ENCODE peak calls at places on chromosomes 16 and 17, in seven cellular contexts. D is adipocyte, W is brain microvascular endothelial cell, I is left ventricle myocardium inferior, H is mesendoderm, Q is neural progenitor cell, J is neuronal stem cell. X is an unnamed sample.

GRCh38 chr16:68353366-68353765 is 42.5 kb downstream of the PRMT7 start:
- DNase-seq in D (no peak), W (no peak), I (no peak), H (no peak), Q (no peak), J (no peak), X (no peak)

GRCh38 chr17:7177210-7177953 is 1.8 kb downstream of the ASGR1 start:
- DNase-seq in D (peak), W (peak), I (peak), H (peak), Q (peak), J (peak), X (peak)

GRCh38 chr17:79651266-79651665 is 40.4 kb upstream of the RBFOX3 start:
- DNase-seq in D (no peak), W (no peak), I (no peak), H (peak), Q (no peak), J (no peak), X (no peak)

GRCh38 chr16:64892843-64893242 is 229.0 kb downstream of the CDH11 start:
- DNase-seq in D (peak), W (peak), I (no peak), H (no peak), Q (no peak), J (no peak), X (peak)

GRCh38 chr16:26911436-26911835 is 155.3 kb upstream of the C16orf82 start:
- DNase-seq in D (no peak), W (no peak), I (no peak), H (no peak), Q (no peak), J (no peak), X (no peak)

GRCh38 chr17:40910441-40910841 is 25.4 kb upstream of the KRT20 start:
- DNase-seq in D (peak), W (peak), I (no peak), H (no peak), Q (no peak), J (no peak), X (peak)

GRCh38 chr16:49459953-49460735 is 86.5 kb downstream of the C16orf78 start:
- DNase-seq in D (no peak), W (no peak), I (no peak), H (no peak), Q (no peak), J (no peak), X (no peak)

GRCh38 chr17:78558181-78558850 is 18.9 kb downstream of the DNAH17 start:
- DNase-seq in D (peak), W (peak), I (no peak), H (peak), Q (no peak), J (no peak), X (no peak)

GRCh38 chr16:78368121-78369102 is 269.0 kb downstream of the WWOX start:
- DNase-seq in D (no peak), W (no peak), I (no peak), H (no peak), Q (no peak), J (no peak), X (no peak)

GRCh38 chr16:10362077-10362863 is 23.6 kb upstream of the ATF7IP2 start:
- DNase-seq in D (no peak), W (no peak), I (no peak), H (no peak), Q (no peak), J (no peak), X (no peak)

GRCh38 chr16:71311553-71312158 is 22.5 kb upstream of the CMTR2 start:
- DNase-seq in D (peak), W (no peak), I (no peak), H (peak), Q (peak), J (peak), X (peak)

GRCh38 chr17:2893422-2893914 is 97.2 kb downstream of the RAP1GAP2 start:
- DNase-seq in D (no peak), W (no peak), I (no peak), H (no peak), Q (no peak), J (no peak), X (no peak)

GRCh38 chr17:34307110-34307509 is 12.1 kb upstream of the CCL8 start:
- DNase-seq in D (peak), W (no peak), I (peak), H (no peak), Q (no peak), J (no peak), X (peak)

GRCh38 chr17:20908373-20909273 is 134.2 kb downstream of the USP22 start:
- DNase-seq in D (peak), W (peak), I (peak), H (peak), Q (peak), J (peak), X (peak)

GRCh38 chr16:50469744-50470301 is 78.4 kb upstream of the NKD1 start:
- DNase-seq in D (no peak), W (no peak), I (no peak), H (peak), Q (peak), J (no peak), X (no peak)

GRCh38 chr17:8066841-8067775 is 20.4 kb downstream of the ALOX12B start:
- DNase-seq in D (no peak), W (no peak), I (no peak), H (no peak), Q (peak), J (no peak), X (no peak)

GRCh38 chr16:87295259-87295658 is 21.9 kb downstream of the C16orf95 start:
- DNase-seq in D (no peak), W (no peak), I (no peak), H (peak), Q (peak), J (no peak), X (no peak)

GRCh38 chr16:14337303-14338191 is 266.4 kb downstream of the MRTFB start:
- DNase-seq in D (no peak), W (no peak), I (no peak), H (no peak), Q (no peak), J (no peak), X (peak)

GRCh38 chr17:39872700-39873099 is 4.7 kb downstream of the ZPBP2 start:
- DNase-seq in D (peak), W (no peak), I (no peak), H (no peak), Q (no peak), J (no peak), X (no peak)

GRCh38 chr16:77171750-77172635 is 19.0 kb upstream of the MON1B start:
- DNase-seq in D (peak), W (peak), I (no peak), H (peak), Q (peak), J (peak), X (peak)

GRCh38 chr17:55769625-55770000 is 18.8 kb downstream of the PCTP start:
- DNase-seq in D (peak), W (peak), I (no peak), H (no peak), Q (no peak), J (no peak), X (peak)

GRCh38 chr16:59412275-59412841 is 678.2 kb upstream of the GOT2 start:
- DNase-seq in D (peak), W (peak), I (no peak), H (peak), Q (peak), J (peak), X (no peak)

GRCh38 chr16:19458722-19459379 is 41.2 kb downstream of the TMC5 start:
- DNase-seq in D (no peak), W (no peak), I (no peak), H (peak), Q (no peak), J (no peak), X (no peak)

GRCh38 chr16:5451641-5452040 is 354.0 kb upstream of the EEF2KMT start:
- DNase-seq in D (no peak), W (no peak), I (no peak), H (peak), Q (no peak), J (no peak), X (no peak)

GRCh38 chr16:4317471-4318170 is 1.8 kb downstream of the GLIS2 start:
- DNase-seq in D (peak), W (no peak), I (no peak), H (no peak), Q (peak), J (peak), X (peak)
- H3K4me3 ChIP-seq in D (peak), W (peak), I (peak), H (no peak), Q (peak), J (peak), X (peak)

GRCh38 chr17:68343976-68344375 is 52.7 kb downstream of the ARSG start:
- DNase-seq in D (no peak), W (no peak), I (no peak), H (no peak), Q (no peak), J (no peak), X (no peak)

GRCh38 chr17:68347380-68347779 is 56.1 kb downstream of the ARSG start:
- DNase-seq in D (no peak), W (no peak), I (no peak), H (no peak), Q (no peak), J (no peak), X (no peak)

GRCh38 chr17:68349157-68349556 is 57.9 kb downstream of the ARSG start:
- DNase-seq in D (no peak), W (no peak), I (no peak), H (no peak), Q (no peak), J (no peak), X (no peak)

GRCh38 chr17:68344701-68345136 is 53.4 kb downstream of the ARSG start:
- DNase-seq in D (no peak), W (no peak), I (no peak), H (no peak), Q (peak), J (peak), X (no peak)

DNA sequence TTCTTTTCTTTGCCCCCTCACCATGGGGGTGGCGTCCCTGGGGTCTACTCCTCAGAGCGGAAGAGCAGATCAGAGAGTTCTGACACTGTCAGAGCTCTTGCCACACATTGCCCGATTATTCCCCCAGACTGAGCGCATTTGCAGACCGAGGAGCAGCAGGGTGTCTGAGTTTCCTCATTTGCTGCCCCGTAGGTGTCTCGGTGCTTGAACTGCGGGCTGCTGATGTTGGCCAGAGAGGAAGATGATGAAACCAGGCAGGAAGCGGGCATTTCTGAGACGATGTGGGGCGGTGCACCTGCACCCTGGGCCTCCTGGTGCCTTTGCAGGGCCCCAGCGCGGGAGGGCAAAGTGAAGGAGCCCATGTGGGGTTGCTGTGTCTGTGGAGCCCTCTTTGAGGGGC is 55.2 kb downstream of the ARSG start:
- DNase-seq in D (no peak), W (no peak), I (peak), H (no peak), Q (peak), J (no peak), X (no peak)
- H3K4me3 ChIP-seq in D (no peak), W (no peak), I (no peak), H (no peak), Q (no peak), J (no peak), X (no peak)

GRCh38 chr17:44561237-44561623 is 3.9 kb downstream of the FZD2 start:
- DNase-seq in D (no peak), W (no peak), I (no peak), H (peak), Q (no peak), J (no peak), X (no peak)
- H3K4me3 ChIP-seq in D (no peak), W (peak), I (no peak), H (no peak), Q (peak), J (peak), X (peak)

GRCh38 chr17:77472837-77473214 is 332.1 kb downstream of the SEC14L1 start:
- DNase-seq in D (peak), W (no peak), I (no peak), H (no peak), Q (no peak), J (no peak), X (no peak)

GRCh38 chr17:77473615-77474226 is 333.0 kb downstream of the SEC14L1 start:
- DNase-seq in D (no peak), W (no peak), I (no peak), H (peak), Q (no peak), J (no peak), X (no peak)

GRCh38 chr17:77470800-77471733 is 330.3 kb downstream of the SEC14L1 start:
- DNase-seq in D (peak), W (peak), I (peak), H (peak), Q (peak), J (no peak), X (peak)

GRCh38 chr17:77470330-77470786 is 329.6 kb downstream of the SEC14L1 start:
- DNase-seq in D (no peak), W (no peak), I (no peak), H (no peak), Q (no peak), J (no peak), X (no peak)

DNA sequence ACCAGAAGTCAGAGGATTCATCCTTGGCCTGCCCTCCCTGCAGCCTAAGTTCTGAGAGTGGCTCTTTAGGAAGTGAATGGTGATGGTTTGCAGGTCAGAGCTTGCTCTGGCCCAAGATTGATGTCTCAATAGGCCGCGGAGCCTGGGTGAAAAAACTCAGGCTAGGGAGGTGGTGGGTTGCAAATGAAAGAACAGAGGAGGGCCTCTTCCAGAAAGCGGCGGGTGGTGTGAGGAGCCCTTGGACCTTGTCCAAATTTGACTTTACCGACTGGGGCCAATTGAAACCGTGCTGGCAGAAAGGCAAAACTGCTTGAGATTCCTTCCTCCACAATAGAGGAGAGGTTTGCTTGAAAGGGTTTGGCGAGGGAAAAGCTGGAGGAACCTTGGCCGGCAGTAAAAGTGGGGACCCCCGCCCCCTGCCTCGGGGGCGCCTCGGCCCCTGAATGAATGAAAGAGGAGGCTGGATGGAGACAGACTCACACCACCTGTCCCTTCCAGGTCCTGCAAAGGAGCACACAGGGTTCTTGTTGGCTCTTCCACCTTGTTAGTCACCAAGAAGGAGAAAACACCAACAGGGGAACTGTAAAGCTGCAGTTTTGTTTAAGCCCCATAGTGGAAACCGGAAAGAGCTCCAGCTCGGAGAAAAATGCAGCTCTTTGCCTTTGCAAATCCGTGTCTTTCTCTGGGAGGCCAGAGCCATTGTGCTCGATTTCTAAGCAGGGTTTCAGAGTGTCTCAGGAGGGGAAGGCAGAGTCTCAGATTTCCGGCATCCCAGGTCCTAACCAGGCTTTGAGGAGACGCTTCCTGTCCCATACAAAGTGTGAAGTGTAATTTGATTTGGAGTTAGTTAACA is 331.4 kb downstream of the SEC14L1 start:
- DNase-seq in D (peak), W (no peak), I (no peak), H (peak), Q (peak), J (no peak), X (peak)
- H3K4me3 ChIP-seq in D (peak), W (no peak), I (peak), H (no peak), Q (peak), J (peak), X (no peak)

GRCh38 chr17:43982171-43982570 is 22.3 kb upstream of the NAGS start:
- DNase-seq in D (no peak), W (no peak), I (no peak), H (no peak), Q (no peak), J (no peak), X (no peak)

GRCh38 chr17:43986225-43986981 is 18.0 kb upstream of the NAGS start:
- DNase-seq in D (no peak), W (no peak), I (no peak), H (no peak), Q (no peak), J (no peak), X (no peak)

GRCh38 chr17:43984521-43984920 is 19.9 kb upstream of the NAGS start:
- DNase-seq in D (no peak), W (no peak), I (no peak), H (peak), Q (peak), J (no peak), X (no peak)

GRCh38 chr17:43983196-43983514 is 21.3 kb upstream of the NAGS start:
- DNase-seq in D (no peak), W (no peak), I (no peak), H (no peak), Q (no peak), J (no peak), X (no peak)

DNA sequence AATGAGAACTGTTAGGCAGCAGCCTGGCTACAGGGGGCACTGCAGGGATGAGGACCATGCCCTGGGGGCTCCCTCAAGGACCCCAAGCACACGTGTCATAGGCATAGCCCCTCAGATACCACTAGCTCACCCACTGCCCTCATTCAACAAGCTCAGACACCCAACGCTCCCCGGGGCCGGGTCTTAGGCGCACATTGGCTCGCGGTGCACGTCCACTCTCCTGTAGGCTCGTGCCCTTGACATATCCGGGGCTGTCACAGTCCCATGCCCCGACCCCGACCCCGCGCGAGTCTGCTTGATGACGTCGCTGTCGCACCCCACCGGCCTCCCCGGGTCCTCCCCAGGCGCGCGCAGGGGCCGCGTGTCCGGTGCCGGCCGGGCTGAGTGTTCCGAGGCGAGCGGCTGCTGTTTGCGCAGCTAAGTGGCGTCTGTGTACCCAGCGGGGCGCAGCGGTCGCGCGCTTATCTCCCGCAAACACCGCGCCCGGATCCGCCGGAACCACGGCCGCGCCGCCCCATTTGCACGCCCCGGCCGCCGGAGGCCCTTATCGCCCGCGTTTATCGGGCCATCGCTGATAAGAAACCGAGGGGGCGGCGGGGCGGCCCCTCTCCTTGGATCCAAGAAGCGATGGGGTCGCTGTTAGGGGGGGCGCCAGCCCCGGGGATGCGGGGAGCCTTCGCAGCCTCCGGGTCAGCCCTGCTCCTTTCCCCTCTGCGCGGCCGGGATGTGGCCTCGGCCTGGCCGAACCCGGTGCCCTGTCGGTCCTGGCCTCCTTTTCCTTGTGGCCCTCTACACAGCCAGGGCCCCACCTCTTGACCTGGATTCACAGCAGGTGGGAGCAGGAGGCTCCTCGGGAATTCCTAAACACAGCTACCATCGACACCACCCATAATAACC is 20.7 kb upstream of the NAGS start:
- DNase-seq in D (no peak), W (no peak), I (no peak), H (peak), Q (peak), J (no peak), X (no peak)
- H3K4me3 ChIP-seq in D (peak), W (peak), I (peak), H (no peak), Q (peak), J (peak), X (peak)

GRCh38 chr17:64173646-64174045 is 43.7 kb upstream of the ERN1 start:
- DNase-seq in D (no peak), W (no peak), I (no peak), H (no peak), Q (no peak), J (no peak), X (no peak)

GRCh38 chr17:64176556-64176955 is 46.6 kb upstream of the ERN1 start:
- DNase-seq in D (no peak), W (no peak), I (no peak), H (no peak), Q (no peak), J (no peak), X (no peak)

GRCh38 chr17:64177346-64178010 is 47.5 kb upstream of the ERN1 start:
- DNase-seq in D (no peak), W (no peak), I (no peak), H (no peak), Q (no peak), J (no peak), X (no peak)

GRCh38 chr17:64172510-64172909 is 42.6 kb upstream of the ERN1 start:
- DNase-seq in D (no peak), W (no peak), I (no peak), H (no peak), Q (no peak), J (no peak), X (no peak)

DNA sequence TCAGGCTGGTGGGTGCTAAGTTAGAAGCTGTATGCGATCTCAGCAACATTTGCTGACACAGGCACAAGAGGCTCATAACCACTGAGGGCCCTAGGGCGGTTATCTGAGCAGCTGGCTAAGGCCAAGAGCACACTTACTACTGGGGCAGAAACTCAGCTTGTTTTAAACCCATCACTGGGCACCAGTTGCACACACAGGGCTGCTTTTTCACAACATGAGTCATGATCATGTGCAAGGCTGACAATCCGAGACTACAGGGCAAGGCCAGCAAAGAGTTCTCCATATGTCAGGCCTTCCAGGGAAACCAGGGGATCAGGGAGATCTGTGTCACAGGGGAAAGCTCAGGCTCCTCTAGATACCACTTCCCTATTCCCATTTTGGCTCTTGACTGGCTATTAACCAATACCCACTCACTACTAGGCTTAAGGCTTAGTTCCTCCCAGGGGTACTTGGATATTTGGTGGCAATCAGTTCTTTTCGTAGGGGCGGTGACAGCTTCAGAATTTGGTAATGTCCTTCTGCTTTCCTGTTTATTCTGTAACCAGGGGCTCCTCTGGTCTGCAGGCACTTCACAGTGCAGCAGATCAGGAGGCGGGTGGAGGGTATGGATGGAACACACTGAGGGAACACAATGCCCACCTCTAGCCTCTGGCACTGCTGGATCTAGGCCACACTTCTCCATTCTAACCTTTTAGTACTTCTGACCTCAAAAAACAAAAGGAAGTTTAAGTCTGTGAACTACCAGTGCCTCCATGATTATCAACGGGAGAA is 44.9 kb upstream of the ERN1 start:
- DNase-seq in D (no peak), W (peak), I (no peak), H (no peak), Q (no peak), J (no peak), X (peak)
- H3K4me3 ChIP-seq in D (no peak), W (no peak), I (no peak), H (no peak), Q (no peak), J (no peak), X (no peak)

GRCh38 chr17:28747046-28747691 is 3.4 kb downstream of the TRAF4 start:
- DNase-seq in D (no peak), W (no peak), I (no peak), H (peak), Q (no peak), J (no peak), X (no peak)
- H3K4me3 ChIP-seq in D (no peak), W (no peak), I (no peak), H (no peak), Q (peak), J (no peak), X (no peak)